ENCODE peak calls at places on chromosomes 7 and 10, in eight cellular contexts. B is astrocyte of the spinal cord; T is foreskin fibroblast; L is upper lobe of right lung; I is M059J; A is CD4-positive, alpha-beta memory T cell; X is CMK; O is HT1080. H is an unnamed sample.

GRCh38 chr7:120273476-120273975 is 551 bp downstream of the KCND2 start:
- DNase-seq in O (no peak), I (no peak), X (no peak), A (no peak), L (peak), B (peak), T (peak), H (peak)

GRCh38 chr10:132319853-132320669 is 11.9 kb upstream of the LRRC27 start:
- DNase-seq in A (no peak), B (peak), X (no peak), O (peak), T (peak), L (peak), I (peak), H (no peak)

GRCh38 chr10:101818958-101819633 is 852 bp upstream of the OGA start:
- DNase-seq in T (no peak), O (no peak), A (no peak), I (no peak), L (peak), B (no peak), X (no peak), H (peak)

GRCh38 chr7:129434846-129435318 is 650 bp downstream of the STRIP2 start:
- DNase-seq in I (peak), A (no peak), O (peak), X (peak), T (peak), L (no peak), B (peak), H (peak)

GRCh38 chr7:27095050-27095896 is 527 bp downstream of the HOXA1 start:
- DNase-seq in A (peak), O (no peak), L (no peak), T (no peak), I (no peak), X (peak), B (peak), H (peak)

GRCh38 chr10:103592186-103593021 is 98.9 kb downstream of the NEURL1 start:
- DNase-seq in T (peak), O (peak), B (peak), I (peak), X (peak), A (peak), L (no peak), H (peak)

GRCh38 chr7:50821457-50821977 is 38.8 kb upstream of the GRB10 start:
- DNase-seq in T (peak), I (peak), O (no peak), A (no peak), B (no peak), X (no peak), L (no peak), H (peak)

GRCh38 chr7:28708033-28708451 is 250.1 kb downstream of the TRIL start:
- DNase-seq in O (no peak), B (peak), L (no peak), T (peak), A (no peak), I (peak), X (no peak), H (peak)

GRCh38 chr7:158648787-158649186 is 55.8 kb downstream of the NCAPG2 start:
- DNase-seq in B (no peak), I (no peak), L (no peak), O (no peak), A (no peak), T (peak), X (no peak), H (peak)

GRCh38 chr7:157964521-157964920 is 623.1 kb downstream of the PTPRN2 start:
- DNase-seq in I (no peak), L (no peak), X (no peak), O (no peak), T (no peak), A (no peak), B (no peak), H (no peak)

GRCh38 chr7:69739182-69739581 is 140.9 kb downstream of the AUTS2 start:
- DNase-seq in O (no peak), B (no peak), T (no peak), L (no peak), A (no peak), I (peak), X (no peak), H (peak)

GRCh38 chr7:51613911-51614344 is 297.3 kb upstream of the COBL start:
- DNase-seq in T (no peak), L (no peak), I (peak), O (peak), X (no peak), B (peak), A (no peak), H (no peak)

GRCh38 chr7:134785842-134786241 is 6.4 kb downstream of the CALD1 start:
- DNase-seq in A (no peak), X (no peak), L (no peak), O (no peak), I (no peak), B (peak), T (no peak), H (no peak)

GRCh38 chr10:75889051-75889450 is 457.6 kb downstream of the LRMDA start:
- DNase-seq in T (no peak), O (no peak), I (no peak), A (no peak), X (no peak), B (no peak), L (no peak), H (peak)

GRCh38 chr10:104580321-104580720 is 60.8 kb upstream of the SORCS3 start:
- DNase-seq in T (peak), I (peak), L (no peak), O (peak), X (no peak), B (no peak), A (no peak), H (no peak)

GRCh38 chr7:131400833-131401593 is 73.3 kb downstream of the MKLN1 start:
- DNase-seq in T (no peak), O (no peak), A (no peak), X (no peak), L (no peak), B (no peak), I (no peak), H (no peak)

GRCh38 chr10:94409016-94409657 is 6.8 kb downstream of the TBC1D12 start:
- DNase-seq in B (no peak), L (no peak), A (no peak), T (no peak), O (no peak), I (peak), X (no peak), H (no peak)

GRCh38 chr7:69412331-69413146 is 185.7 kb upstream of the AUTS2 start:
- DNase-seq in B (no peak), T (no peak), A (peak), I (peak), X (no peak), L (no peak), O (no peak), H (peak)

GRCh38 chr10:7406712-7407333 is 4.0 kb downstream of the SFMBT2 start:
- DNase-seq in B (no peak), I (no peak), A (no peak), T (no peak), L (no peak), O (no peak), X (no peak), H (no peak)

GRCh38 chr10:20811131-20811530 is 86.0 kb downstream of the NEBL start:
- DNase-seq in A (no peak), I (no peak), T (peak), X (no peak), O (no peak), L (no peak), B (no peak), H (no peak)

GRCh38 chr10:80461208-80462183 is 7.4 kb downstream of the TSPAN14 start:
- DNase-seq in B (no peak), T (peak), X (no peak), A (no peak), O (no peak), L (no peak), I (no peak), H (no peak)

GRCh38 chr10:34168429-34168828 is 646.7 kb downstream of the PARD3 start:
- DNase-seq in B (no peak), A (no peak), L (no peak), I (no peak), T (peak), X (no peak), O (no peak), H (peak)

H was measured in NCI-H69.